ENCODE peak calls at places on chromosome 9, in four cellular contexts. P is fibroblast of lung, R is cardiac muscle cell, Z is colonic mucosa. N is an unnamed sample.

GRCh38 chr9:38134578-38134977 is 65.6 kb upstream of the SHB start:
- DNase-seq in R (no peak), Z (no peak), P (no peak), N (no peak)

GRCh38 chr9:131539223-131539923 is 6.0 kb upstream of the PRRT1B start:
- DNase-seq in R (no peak), P (no peak), Z (no peak), N (no peak)

GRCh38 chr9:104780796-104781395 is 17.0 kb downstream of the NIPSNAP3B start:
- DNase-seq in Z (no peak), P (peak; percentile 66), R (peak; percentile 43), N (no peak)

GRCh38 chr9:76458903-76459690 is at the start of gene GCNT1:
- DNase-seq in R (peak; percentile 88), P (peak; percentile 79), Z (peak; percentile 98), N (peak; percentile 59)

GRCh38 chr9:115115924-115116323 is 2.0 kb downstream of the TNC start:
- DNase-seq in Z (no peak), P (peak; percentile 70), R (no peak), N (no peak)

GRCh38 chr9:4923580-4924544 is 61.2 kb upstream of the JAK2 start:
- DNase-seq in Z (no peak), R (peak; percentile 36), P (peak; percentile 60), N (no peak)

GRCh38 chr9:104301770-104302169 is 202.3 kb upstream of the OR13F1 start:
- DNase-seq in P (no peak), Z (no peak), R (no peak), N (no peak)

GRCh38 chr9:3455088-3455487 is 70.7 kb downstream of the RFX3 start:
- DNase-seq in P (no peak), R (no peak), Z (no peak), N (no peak)

GRCh38 chr9:90842984-90843383 is 41.4 kb downstream of the SYK start:
- DNase-seq in R (no peak), Z (no peak), P (no peak), N (no peak)

GRCh38 chr9:137306546-137307254 is 4.6 kb upstream of the NRARP start:
- DNase-seq in R (no peak), Z (peak; percentile 51), P (no peak), N (no peak)

GRCh38 chr9:69758981-69759477 is 782 bp downstream of the PTAR1 start:
- DNase-seq in Z (no peak), R (peak; percentile 26), P (peak; percentile 30), N (no peak)

GRCh38 chr9:105976257-105976656 is 281.9 kb downstream of the TMEM38B start:
- DNase-seq in Z (no peak), R (no peak), P (no peak), N (no peak)

GRCh38 chr9:6782981-6783380 is 25.2 kb downstream of the KDM4C start:
- DNase-seq in Z (no peak), R (no peak), P (no peak), N (no peak)

GRCh38 chr9:130447193-130447816 is 2.5 kb downstream of the ASS1 start:
- DNase-seq in R (no peak), P (no peak), Z (no peak), N (no peak)
- H3K27ac ChIP-seq in R (no peak overlapping the region), P (no peak overlapping the region), Z (peak overlapping the region; percentile 70), N (no peak overlapping the region)

GRCh38 chr9:34179528-34180138 is 790 bp downstream of the UBAP1 start:
- DNase-seq in Z (peak; percentile 63), R (peak; percentile 76), P (peak; percentile 87), N (no peak)
- H3K27ac ChIP-seq in Z (peak overlapping the region; percentile 70), R (peak overlapping the region; percentile 98), P (peak overlapping the region; percentile 81), N (peak overlapping the region; percentile 88)

DNA sequence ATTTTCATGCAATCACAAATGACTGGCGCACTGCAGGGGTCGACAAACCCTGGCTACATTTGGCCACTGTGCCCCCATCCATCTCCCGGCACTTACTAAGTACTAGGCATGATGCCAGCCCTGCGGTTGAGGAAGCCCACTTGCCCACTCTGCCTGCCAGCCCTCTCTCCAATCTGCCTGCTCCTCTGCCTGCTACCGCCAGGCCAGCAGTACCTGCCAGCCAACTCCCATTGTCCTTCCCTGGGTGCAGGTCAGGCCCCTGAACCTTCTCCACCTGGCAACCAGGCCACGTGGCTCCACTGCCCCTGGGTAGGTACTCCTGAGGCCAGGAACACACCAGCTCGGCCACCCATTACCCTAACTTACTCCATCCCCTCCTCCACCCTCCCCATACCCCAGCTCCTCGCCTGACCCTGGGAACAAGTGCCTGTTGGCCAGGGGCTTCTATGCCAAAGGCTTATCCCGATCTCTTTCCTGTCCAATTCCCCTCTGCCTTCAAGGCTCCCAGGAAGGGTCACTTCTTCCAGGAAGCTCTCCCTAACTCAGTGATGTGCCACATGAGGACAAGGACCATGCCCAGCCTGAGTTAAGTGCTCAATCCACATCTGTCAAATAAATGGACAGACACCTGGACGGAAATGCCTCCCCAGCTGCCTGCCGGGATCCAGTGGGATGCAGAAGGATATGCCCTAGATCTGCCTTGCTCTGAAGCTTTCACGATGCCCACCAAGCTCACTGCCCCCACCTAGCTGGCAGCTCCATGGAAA is 6.6 kb downstream of the EEIG1 start:
- DNase-seq in R (no peak), P (no peak), Z (peak; percentile 24), N (no peak)
- H3K27ac ChIP-seq in R (peak overlapping the region; percentile 80), P (no peak overlapping the region), Z (peak overlapping the region; percentile 96), N (peak overlapping the region; percentile 94)

DNA sequence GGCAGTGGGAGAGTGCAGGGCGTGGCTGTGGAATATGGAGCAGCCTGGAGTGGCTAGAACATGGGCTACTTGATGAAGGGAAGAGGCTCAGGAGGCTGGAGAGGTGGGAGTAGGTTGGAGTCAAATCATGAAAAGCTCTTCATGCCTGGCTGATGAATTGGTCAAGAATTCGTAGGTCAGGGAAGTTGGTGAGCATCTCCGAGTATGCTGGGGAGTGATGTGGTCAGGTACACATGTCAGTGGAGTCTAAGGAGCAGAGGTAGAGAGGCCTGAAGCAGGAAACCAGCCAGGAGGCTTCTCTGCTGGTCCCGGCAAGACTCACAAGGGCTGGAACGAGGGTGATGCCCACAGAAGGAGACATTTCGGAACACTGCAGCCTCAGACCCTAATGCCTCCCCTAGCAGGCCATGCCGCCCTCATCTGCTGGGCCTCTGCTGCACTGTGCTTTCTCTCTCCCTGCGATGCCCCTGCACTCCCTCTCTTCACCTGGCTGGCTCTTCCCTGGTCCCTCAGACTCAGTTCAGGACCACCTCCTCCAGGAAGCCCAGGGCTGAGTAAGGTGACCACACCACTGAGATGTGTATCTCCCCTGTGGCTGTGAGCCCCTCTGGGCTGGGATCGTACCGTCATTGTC is 33.6 kb downstream of the TMOD1 start:
- DNase-seq in Z (no peak), R (no peak), P (no peak), N (no peak)
- H3K27ac ChIP-seq in Z (no peak overlapping the region), R (peak overlapping the region; percentile 81), P (no peak overlapping the region), N (no peak overlapping the region)

GRCh38 chr9:12776775-12777055 is 1.9 kb downstream of the LURAP1L start:
- DNase-seq in Z (no peak), R (peak; percentile 64), P (peak; percentile 56), N (no peak)
- H3K27ac ChIP-seq in Z (peak overlapping the region; percentile 96), R (no peak overlapping the region), P (peak overlapping the region; percentile 93), N (peak overlapping the region; percentile 90)

GRCh38 chr9:113876806-113877236 is 712 bp downstream of the ZNF618 start:
- DNase-seq in R (peak; percentile 36), P (peak; percentile 56), Z (no peak), N (no peak)

GRCh38 chr9:113873446-113873845 is 2.7 kb upstream of the ZNF618 start:
- DNase-seq in P (no peak), R (no peak), Z (no peak), N (no peak)

GRCh38 chr9:113873926-113874325 is 2.2 kb upstream of the ZNF618 start:
- DNase-seq in Z (no peak), P (no peak), R (no peak), N (no peak)

GRCh38 chr9:113875420-113875916 is 641 bp upstream of the ZNF618 start:
- DNase-seq in Z (no peak), R (no peak), P (peak; percentile 21), N (no peak)

DNA sequence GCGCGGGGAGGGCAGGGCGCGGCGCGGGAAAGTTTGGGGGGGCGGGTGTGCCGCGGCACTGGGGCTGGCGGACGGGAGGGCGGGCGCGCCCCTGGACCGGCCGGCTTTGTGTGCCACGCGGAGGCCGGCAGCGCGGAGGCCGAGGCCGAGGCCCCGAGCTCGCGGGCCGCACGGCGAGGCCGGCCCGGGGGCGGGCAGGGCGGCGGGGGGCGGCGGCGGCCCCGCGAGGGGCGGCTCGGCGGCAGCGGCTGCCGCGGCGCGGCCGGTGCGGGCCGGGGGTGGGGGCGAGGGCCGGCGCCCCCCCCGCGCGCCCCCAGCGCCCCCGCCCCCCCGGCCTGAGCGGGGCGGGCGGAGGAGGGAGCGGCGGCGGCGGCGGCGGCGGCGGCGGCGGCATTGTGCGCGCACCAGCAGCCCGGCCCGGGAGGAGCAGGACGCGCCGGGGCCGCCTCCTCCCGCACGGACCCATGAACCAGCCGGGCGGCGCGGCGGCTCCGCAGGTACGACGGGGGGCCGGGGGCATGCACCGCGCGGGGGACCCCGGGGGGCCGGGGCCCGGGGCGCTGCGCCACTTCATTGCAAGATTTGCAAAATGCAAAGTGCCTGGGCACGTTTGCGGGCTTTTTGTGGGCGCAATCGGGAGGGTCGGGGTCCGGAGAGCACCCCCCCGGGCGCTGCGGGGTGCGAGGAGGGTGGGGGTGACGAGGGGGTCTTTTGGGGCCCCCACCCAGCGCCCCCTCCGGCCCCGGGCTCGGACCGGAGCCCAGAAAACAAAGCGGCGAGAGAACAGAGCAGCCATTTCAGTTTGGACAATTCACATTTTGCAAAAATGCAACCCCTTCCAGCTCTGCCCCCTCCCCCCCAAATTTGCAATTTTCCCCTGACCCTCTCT is at the start of gene ZNF618:
- DNase-seq in P (peak; percentile 29), Z (no peak), R (peak; percentile 54), N (no peak)
- H3K27ac ChIP-seq in P (peak within 1 kb of the TSS; percentile 51), Z (no peak within 1 kb of the TSS), R (peak within 1 kb of the TSS; percentile 91), N (no peak within 1 kb of the TSS)

DNA sequence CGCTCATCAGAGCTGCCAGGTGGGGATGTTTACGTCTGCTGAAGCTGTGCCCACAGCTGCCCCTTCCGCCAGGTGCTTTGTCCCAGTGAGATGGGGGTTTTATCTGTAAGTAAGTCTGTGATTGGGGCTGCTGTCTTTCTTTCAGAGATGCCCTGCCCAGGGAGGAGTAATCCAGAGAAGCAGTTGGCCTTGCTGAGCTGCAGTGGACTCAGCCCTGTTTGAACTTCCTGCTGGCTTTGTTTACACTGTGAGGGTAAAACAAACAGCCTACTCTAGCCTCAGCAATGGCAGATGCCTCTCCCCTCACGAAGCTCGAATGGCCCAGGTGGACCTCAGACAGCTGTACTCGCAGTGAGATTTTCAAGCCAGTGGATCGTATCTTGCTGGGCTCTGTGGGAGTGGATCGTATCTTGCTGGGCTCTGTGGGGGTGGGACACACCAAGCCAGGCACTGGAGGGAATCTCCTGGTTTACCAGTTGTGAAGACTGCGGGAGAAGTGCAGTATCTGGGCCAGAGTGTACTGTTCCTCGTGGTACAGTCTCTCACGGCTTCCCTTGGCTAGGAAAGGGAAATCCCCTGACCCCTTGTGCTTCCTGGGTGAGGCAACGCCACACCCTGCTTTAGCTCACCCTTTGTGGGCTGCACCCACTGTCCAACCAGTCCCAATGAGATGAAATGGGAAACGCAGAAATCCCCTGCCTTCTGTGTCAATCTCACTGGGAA is 530.1 kb upstream of the DMAC1 start:
- DNase-seq in R (no peak), Z (peak; percentile 25), P (no peak), N (no peak)
- H3K27ac ChIP-seq in R (no peak overlapping the region), Z (peak overlapping the region; percentile 32), P (no peak overlapping the region), N (no peak overlapping the region)

GRCh38 chr9:81559741-81560140 is 129.6 kb downstream of the TLE1 start:
- DNase-seq in Z (no peak), R (peak; percentile 95), P (peak; percentile 92), N (no peak)
- H3K27ac ChIP-seq in Z (no peak overlapping the region), R (no peak overlapping the region), P (peak overlapping the region; percentile 55), N (no peak overlapping the region)

DNA sequence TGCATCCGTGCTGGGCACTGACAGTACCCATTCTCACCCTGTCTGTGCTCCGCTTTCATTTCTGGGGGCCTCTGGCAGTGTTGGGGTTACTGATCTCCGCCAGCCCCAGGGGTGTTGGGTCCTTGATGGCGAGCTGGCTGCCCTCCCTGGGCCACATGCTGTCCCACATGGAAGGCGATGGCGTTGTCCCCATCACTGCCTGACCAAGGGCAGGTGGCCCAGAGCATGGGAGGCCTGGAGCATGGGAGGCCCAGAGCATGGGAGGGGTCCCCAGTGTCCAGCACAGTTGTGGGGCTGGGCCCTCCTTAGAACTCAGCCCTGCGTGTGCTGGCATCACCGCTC is 50.9 kb downstream of the RXRA start:
- DNase-seq in P (no peak), Z (no peak), R (no peak), N (no peak)
- H3K27ac ChIP-seq in P (no peak overlapping the region), Z (peak overlapping the region; percentile 53), R (no peak overlapping the region), N (peak overlapping the region; percentile 24)

N was measured in caudate nucleus.